ENCODE peak calls at places on chromosomes 4 and X, in five cellular contexts. I is AG09309, L is left lung, A is lung, T is lower leg skin. X is an unnamed sample.

GRCh38 chrX:42930951-42931350 is 153.0 kb upstream of the PPP1R2C start:
- DNase-seq in I (no peak), L (no peak), A (no peak), T (no peak), X (peak; percentile 32)

GRCh38 chr4:184400891-184401290 is 73.5 kb downstream of the IRF2 start:
- DNase-seq in I (no peak), L (no peak), A (no peak), T (no peak), X (no peak)

GRCh38 chrX:77446029-77446585 is 1.1 kb upstream of the FGF16 start:
- DNase-seq in I (no peak), L (peak; percentile 37), A (no peak), T (peak; percentile 85), X (no peak)

GRCh38 chr4:94408549-94409374 is 43.0 kb upstream of the PDLIM5 start:
- DNase-seq in I (no peak), L (no peak), A (no peak), T (no peak), X (no peak)

GRCh38 chrX:129749069-129749468 is 10.3 kb downstream of the XPNPEP2 start:
- DNase-seq in I (no peak), L (no peak), A (no peak), T (no peak), X (no peak)

GRCh38 chr4:15153662-15154061 is 151.4 kb downstream of the CPEB2 start:
- DNase-seq in I (no peak), L (no peak), A (no peak), T (no peak), X (no peak)

GRCh38 chr4:153209410-153209809 is 5.2 kb downstream of the TRIM2 start:
- DNase-seq in I (no peak), L (no peak), A (peak; percentile 48), T (no peak), X (no peak)

GRCh38 chrX:70444326-70445196 is at the start of gene DLG3:
- DNase-seq in I (no peak), L (peak; percentile 51), A (no peak), T (peak; percentile 82), X (no peak)

GRCh38 chrX:130120321-130120731 is 10.0 kb upstream of the ELF4 start:
- DNase-seq in I (no peak), L (no peak), A (no peak), T (no peak), X (no peak)

GRCh38 chr4:2923141-2923551 is 40.1 kb downstream of the NOP14 start:
- DNase-seq in I (no peak), L (no peak), A (no peak), T (peak; percentile 70), X (peak; percentile 26)

GRCh38 chrX:15686818-15687685 is 22.4 kb upstream of the CLTRN start:
- DNase-seq in I (peak; percentile 14), L (no peak), A (peak; percentile 64), T (no peak), X (no peak)

GRCh38 chr4:168139336-168139735 is 47.0 kb downstream of the ANXA10 start:
- DNase-seq in I (no peak), L (no peak), A (no peak), T (no peak), X (no peak)

GRCh38 chr4:182855312-182855711 is 61.9 kb downstream of the DCTD start:
- DNase-seq in I (no peak), L (no peak), A (no peak), T (no peak), X (no peak)

GRCh38 chr4:99715286-99715685 is 57.7 kb upstream of the C4orf54 start:
- DNase-seq in I (no peak), L (no peak), A (no peak), T (no peak), X (no peak)

GRCh38 chr4:48899432-48899749 is 7.2 kb downstream of the OCIAD2 start:
- DNase-seq in I (no peak), L (no peak), A (no peak), T (no peak), X (no peak)

GRCh38 chr4:2672700-2673099 is 83.4 kb downstream of the TNIP2 start:
- DNase-seq in I (no peak), L (no peak), A (no peak), T (no peak), X (no peak)

GRCh38 chrX:136189222-136189621 is 41.9 kb downstream of the FHL1 start:
- DNase-seq in I (no peak), L (no peak), A (no peak), T (no peak), X (no peak)

GRCh38 chrX:97389761-97390192 is 506.1 kb downstream of the RPA4 start:
- DNase-seq in I (peak; percentile 24), L (no peak), A (no peak), T (no peak), X (peak; percentile 81)

GRCh38 chr4:152957437-152958185 is 21.5 kb downstream of the FHDC1 start:
- DNase-seq in I (no peak), L (no peak), A (peak; percentile 49), T (no peak), X (no peak)

GRCh38 chr4:40112393-40112792 is 55.7 kb downstream of the N4BP2 start:
- DNase-seq in I (no peak), L (no peak), A (no peak), T (no peak), X (no peak)
- H3K4me3 ChIP-seq in I (no peak overlapping the region), L (no peak overlapping the region), A (no peak overlapping the region), T (no peak overlapping the region), X (no peak overlapping the region)

DNA sequence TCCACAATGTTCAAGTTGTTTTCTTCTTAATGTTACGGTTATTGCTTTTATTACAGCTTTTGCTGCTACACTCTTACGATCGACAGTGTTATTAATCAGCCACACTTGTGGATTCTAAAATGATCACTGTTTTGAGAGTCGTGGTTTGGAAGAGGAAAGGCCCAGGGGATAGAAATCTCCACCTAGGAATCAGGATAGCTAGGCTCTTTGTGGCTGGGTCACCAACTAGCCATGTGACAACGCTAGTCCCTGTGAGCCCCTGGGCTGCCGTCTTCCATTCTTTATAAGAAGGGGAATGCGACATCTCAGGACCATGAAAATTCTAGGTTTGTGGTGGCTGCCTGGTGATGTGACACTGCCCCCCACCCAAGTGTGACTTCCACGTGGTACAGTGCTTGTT is 380 bp downstream of the SLC34A2 start:
- DNase-seq in I (no peak), L (no peak), A (no peak), T (no peak), X (no peak)
- H3K4me3 ChIP-seq in I (no peak overlapping the region), L (peak overlapping the region; percentile 29), A (peak overlapping the region; percentile 43), T (no peak overlapping the region), X (peak overlapping the region; percentile 58)

GRCh38 chr4:56655627-56656345 is 25.3 kb downstream of the HOPX start:
- DNase-seq in I (no peak), L (peak; percentile 80), A (no peak), T (no peak), X (no peak)
- H3K4me3 ChIP-seq in I (peak overlapping the region; percentile 37), L (peak overlapping the region; percentile 39), A (peak overlapping the region; percentile 40), T (peak overlapping the region; percentile 24), X (peak overlapping the region; percentile 51)

DNA sequence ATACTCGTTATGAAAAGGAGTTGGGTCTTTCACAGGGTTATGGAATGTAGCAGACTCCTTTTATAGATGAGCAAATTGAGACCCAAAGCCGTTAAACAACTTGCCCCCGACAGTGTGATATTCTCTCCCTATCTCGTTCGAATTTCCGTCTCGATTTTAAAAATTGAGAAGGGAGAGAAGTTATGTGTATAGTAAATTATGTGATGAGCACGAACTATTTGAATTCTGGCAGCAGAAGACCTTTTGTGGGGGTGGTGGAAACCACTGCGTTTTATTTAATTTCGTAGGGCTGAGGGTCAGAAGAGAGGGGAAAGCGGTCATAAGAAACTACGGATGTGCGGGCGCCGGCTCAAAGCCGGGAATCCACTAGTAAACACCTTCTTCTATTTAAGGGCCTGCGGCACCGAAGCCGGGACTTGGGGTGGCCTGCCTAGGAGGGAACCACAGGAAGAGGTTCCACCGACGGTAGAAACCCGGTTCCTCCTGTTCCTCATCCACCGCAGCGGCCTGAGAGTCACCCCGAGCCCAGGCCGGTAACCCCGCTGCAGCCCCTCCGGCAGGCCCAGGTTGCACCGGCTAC is 1.5 kb upstream of the DDX3X start:
- DNase-seq in I (no peak), L (no peak), A (no peak), T (peak; percentile 92), X (no peak)
- H3K4me3 ChIP-seq in I (peak overlapping the region; percentile 90), L (peak overlapping the region; percentile 67), A (peak overlapping the region; percentile 48), T (peak overlapping the region; percentile 28), X (peak overlapping the region; percentile 94)

DNA sequence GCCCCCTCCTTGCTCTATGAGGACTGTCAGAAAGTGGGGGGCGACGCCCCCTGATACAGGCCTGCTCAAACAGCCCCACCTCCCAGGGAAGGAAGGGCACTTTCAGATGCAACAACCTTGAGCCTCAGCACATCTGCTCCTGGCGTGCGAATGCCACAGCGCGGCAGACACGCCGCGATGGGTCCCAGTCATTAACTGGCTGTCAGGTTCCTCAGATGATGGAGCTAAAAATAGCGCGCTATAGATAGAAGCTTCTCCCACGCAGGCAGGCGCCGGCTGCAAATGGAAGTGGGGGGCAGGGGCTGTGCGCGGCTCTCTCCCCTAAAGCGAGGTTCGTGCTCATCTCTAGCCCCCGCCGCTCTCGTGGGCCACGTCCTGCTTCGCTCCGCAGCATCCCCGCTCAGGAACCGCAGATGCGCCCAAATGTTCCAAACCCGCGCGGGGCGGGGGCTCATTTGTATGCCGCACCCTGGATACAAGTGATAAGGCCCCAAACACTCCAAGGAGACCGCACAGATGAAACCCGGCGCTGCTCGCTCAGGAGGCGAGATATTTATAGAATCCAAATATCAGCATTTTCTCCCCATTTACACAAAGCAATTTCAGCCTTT is 57.7 kb upstream of the LGI2 start:
- DNase-seq in I (no peak), L (no peak), A (no peak), T (no peak), X (no peak)
- H3K4me3 ChIP-seq in I (peak overlapping the region; percentile 33), L (no peak overlapping the region), A (no peak overlapping the region), T (no peak overlapping the region), X (no peak overlapping the region)

GRCh38 chr4:41644288-41644914 is 104.1 kb downstream of the PHOX2B start:
- DNase-seq in I (no peak), L (peak; percentile 88), A (peak; percentile 65), T (peak; percentile 91), X (no peak)
- H3K4me3 ChIP-seq in I (no peak overlapping the region), L (no peak overlapping the region), A (no peak overlapping the region), T (no peak overlapping the region), X (peak overlapping the region; percentile 40)

GRCh38 chr4:140099993-140100392 is 54.0 kb downstream of the MAML3 start:
- DNase-seq in I (no peak), L (peak; percentile 80), A (no peak), T (peak; percentile 85), X (no peak)
- H3K4me3 ChIP-seq in I (no peak overlapping the region), L (no peak overlapping the region), A (no peak overlapping the region), T (no peak overlapping the region), X (no peak overlapping the region)

GRCh38 chrX:107628662-107629532 is 587 bp downstream of the PRPS1 start:
- DNase-seq in I (no peak), L (no peak), A (peak; percentile 32), T (peak; percentile 88), X (no peak)

GRCh38 chrX:107629533-107629909 is 1.2 kb downstream of the PRPS1 start:
- DNase-seq in I (no peak), L (no peak), A (no peak), T (no peak), X (no peak)

GRCh38 chrX:107627792-107628661 is at the start of gene PRPS1:
- DNase-seq in I (peak; percentile 71), L (peak; percentile 93), A (peak; percentile 91), T (peak; percentile 96), X (peak; percentile 59)

GRCh38 chrX:107632291-107632690 is 4.0 kb downstream of the PRPS1 start:
- DNase-seq in I (no peak), L (no peak), A (no peak), T (no peak), X (no peak)

GRCh38 chrX:107630031-107630689 is 1.9 kb downstream of the PRPS1 start:
- DNase-seq in I (no peak), L (no peak), A (no peak), T (no peak), X (no peak)
- H3K4me3 ChIP-seq in I (peak overlapping the region; percentile 72), L (peak overlapping the region; percentile 59), A (no peak overlapping the region), T (no peak overlapping the region), X (peak overlapping the region; percentile 62)